ENCODE peak calls at places on chromosomes 1 and 21, in five cellular contexts. W is Caki2; X is occipital lobe; K is activated T-cell treated with anti-CD3 and anti-CD28 coated beads, Interleukin-2, amount 50 U/mL, for 72 hours; T is activated T-helper 1 cell treated with anti-CD3 and anti-CD28 coated beads, Interleukin-2, amount 50 U/mL, for 16 hours. S is an unnamed sample.

GRCh38 chr1:203930343-203930742 is 68.9 kb downstream of the SNRPE start:
- DNase-seq in W (no peak), X (no peak), K (no peak), T (no peak), S (no peak)

GRCh38 chr1:121516279-121516967 is 331.6 kb downstream of the SRGAP2C start:
- DNase-seq in W (no peak), X (no peak), K (peak; percentile 34), T (no peak), S (peak; percentile 39)

GRCh38 chr21:32132409-32132808 is 146.4 kb downstream of the MIS18A start:
- DNase-seq in W (no peak), X (no peak), K (no peak), T (no peak), S (no peak)

GRCh38 chr21:23952269-23952668 is 1655.0 kb downstream of the MRPL39 start:
- DNase-seq in W (no peak), X (no peak), K (no peak), T (no peak), S (no peak)

GRCh38 chr1:248393050-248393449 is 9.8 kb upstream of the OR2T1 start:
- DNase-seq in W (no peak), X (no peak), K (no peak), T (no peak), S (no peak)

GRCh38 chr21:45994738-45995685 is 13.4 kb downstream of the COL6A1 start:
- DNase-seq in W (no peak), X (no peak), K (no peak), T (peak; percentile 2), S (peak; percentile 22)

GRCh38 chr1:236458991-236459390 is 64.8 kb upstream of the LGALS8 start:
- DNase-seq in W (no peak), X (no peak), K (no peak), T (no peak), S (no peak)

GRCh38 chr1:157269656-157270375 is 131.6 kb upstream of the ETV3 start:
- DNase-seq in W (no peak), X (no peak), K (no peak), T (no peak), S (no peak)

GRCh38 chr1:1914101-1914811 is 804 bp upstream of the CALML6 start:
- DNase-seq in W (no peak), X (no peak), K (no peak), T (no peak), S (no peak)

GRCh38 chr1:59135761-59136255 is 161.1 kb upstream of the FGGY start:
- DNase-seq in W (no peak), X (no peak), K (no peak), T (no peak), S (no peak)

GRCh38 chr1:234499119-234500039 is 20.4 kb upstream of the TARBP1 start:
- DNase-seq in W (peak; percentile 77), X (peak; percentile 80), K (peak; percentile 86), T (peak; percentile 69), S (peak; percentile 92)

GRCh38 chr1:157105988-157106812 is 6.6 kb upstream of the ETV3L start:
- DNase-seq in W (peak; percentile 30), X (no peak), K (peak; percentile 64), T (no peak), S (peak; percentile 29)

GRCh38 chr1:225691377-225691776 is 38.5 kb upstream of the ENAH start:
- DNase-seq in W (peak; percentile 49), X (no peak), K (no peak), T (no peak), S (no peak)

GRCh38 chr1:181508486-181509165 is 25.3 kb downstream of the CACNA1E start:
- DNase-seq in W (no peak), X (no peak), K (no peak), T (no peak), S (no peak)

GRCh38 chr1:93775224-93775623 is 93.6 kb upstream of the BCAR3 start:
- DNase-seq in W (no peak), X (no peak), K (no peak), T (no peak), S (no peak)

GRCh38 chr1:18097206-18097605 is 10.4 kb upstream of the IGSF21 start:
- DNase-seq in W (no peak), X (no peak), K (no peak), T (no peak), S (no peak)

GRCh38 chr1:44786138-44786840 is 1.7 kb downstream of the BEST4 start:
- DNase-seq in W (no peak), X (no peak), K (peak; percentile 72), T (peak; percentile 65), S (peak; percentile 69)

GRCh38 chr1:100927276-100927675 is 31.4 kb downstream of the SLC30A7 start:
- DNase-seq in W (no peak), X (no peak), K (peak; percentile 36), T (no peak), S (no peak)

GRCh38 chr1:161905269-161905884 is 118.3 kb downstream of the OLFML2B start:
- DNase-seq in W (no peak), X (no peak), K (peak; percentile 25), T (no peak), S (no peak)

GRCh38 chr21:42829417-42829816 is 49.9 kb downstream of the WDR4 start:
- DNase-seq in W (no peak), X (no peak), K (no peak), T (no peak), S (no peak)

GRCh38 chr21:36069713-36070573 is at the start of gene CBR1:
- DNase-seq in W (peak; percentile 93), X (peak; percentile 96), K (peak; percentile 88), T (peak; percentile 72), S (peak; percentile 96)

GRCh38 chr1:32247983-32248889 is 1.2 kb downstream of the FAM167B start:
- DNase-seq in W (no peak), X (peak; percentile 31), K (peak; percentile 89), T (peak; percentile 57), S (peak; percentile 90)

GRCh38 chr1:25003457-25004190 is 73.5 kb upstream of the RUNX3 start:
- DNase-seq in W (no peak), X (no peak), K (peak; percentile 48), T (no peak), S (no peak)

GRCh38 chr21:34113842-34114241 is 40.5 kb downstream of the MRPS6 start:
- DNase-seq in W (no peak), X (no peak), K (no peak), T (no peak), S (no peak)

GRCh38 chr1:178397678-178398077 is 99.1 kb downstream of the CLEC20A start:
- DNase-seq in W (no peak), X (no peak), K (no peak), T (no peak), S (no peak)

GRCh38 chr1:205942631-205943159 is 561 bp downstream of the SLC26A9 start:
- DNase-seq in W (no peak), X (no peak), K (no peak), T (no peak), S (no peak)

GRCh38 chr1:17792421-17792820 is 37.3 kb downstream of the ACTL8 start:
- DNase-seq in W (no peak), X (no peak), K (no peak), T (no peak), S (no peak)

GRCh38 chr1:192801451-192801850 is 7.4 kb upstream of the RGS2 start:
- DNase-seq in W (no peak), X (no peak), K (no peak), T (no peak), S (no peak)

GRCh38 chr21:32753818-32754610 is 17.5 kb downstream of the PAXBP1 start:
- DNase-seq in W (no peak), X (no peak), K (no peak), T (no peak), S (no peak)

GRCh38 chr1:18934205-18935000 is 22.1 kb downstream of the IFFO2 start:
- DNase-seq in W (no peak), X (no peak), K (no peak), T (no peak), S (no peak)

S was measured in left cardiac atrium.